ENCODE peak calls at places on chromosomes 16 and 17, in five cellular contexts. I is SK-N-MC; K is activated CD8-positive, alpha-beta T cell treated with anti-CD3 and anti-CD28 coated beads for 36 hours; T is AG04449; R is T-helper 1 cell. U is an unnamed sample.

GRCh38 chr16:67936876-67937605 is 391 bp upstream of the PSMB10 start:
- DNase-seq in R (peak), I (no peak), T (no peak), K (peak), U (no peak)

GRCh38 chr16:12002447-12003006 is 26.0 kb downstream of the SNX29 start:
- DNase-seq in R (no peak), K (no peak), I (no peak), T (no peak), U (no peak)

GRCh38 chr17:40540448-40540847 is 24.8 kb downstream of the CCR7 start:
- DNase-seq in K (peak), T (no peak), R (peak), I (no peak), U (no peak)

GRCh38 chr17:40340327-40340726 is 24.2 kb downstream of the GJD3 start:
- DNase-seq in R (no peak), K (no peak), I (no peak), T (no peak), U (no peak)

GRCh38 chr16:73949574-73950348 is 346.9 kb upstream of the PSMD7 start:
- DNase-seq in I (no peak), K (no peak), T (peak), R (no peak), U (no peak)

GRCh38 chr17:8151641-8152111 is 528 bp downstream of the PER1 start:
- DNase-seq in I (no peak), T (no peak), K (peak), R (peak), U (peak)

GRCh38 chr17:46125831-46126230 is 67.4 kb downstream of the KANSL1 start:
- DNase-seq in R (no peak), K (no peak), T (no peak), I (no peak), U (no peak)

GRCh38 chr16:27251561-27252205 is 16.9 kb downstream of the NSMCE1 start:
- DNase-seq in T (no peak), K (peak), R (no peak), I (no peak), U (no peak)

GRCh38 chr17:49603238-49603637 is 27.6 kb downstream of the NXPH3 start:
- DNase-seq in I (no peak), K (no peak), R (no peak), T (no peak), U (no peak)

GRCh38 chr17:47877368-47878034 is 18.5 kb upstream of the SP2 start:
- DNase-seq in T (no peak), R (no peak), I (no peak), K (no peak), U (no peak)

GRCh38 chr17:82684207-82684903 is 14.1 kb downstream of the RAB40B start:
- DNase-seq in I (no peak), R (no peak), T (no peak), K (no peak), U (no peak)

GRCh38 chr17:4678448-4679026 is 25.4 kb downstream of the PELP1 start:
- DNase-seq in T (peak), K (peak), R (no peak), I (no peak), U (no peak)

GRCh38 chr17:82780981-82781893 is 29.4 kb downstream of the TBCD start:
- DNase-seq in K (no peak), R (no peak), T (no peak), I (no peak), U (no peak)

GRCh38 chr17:42027961-42028790 is 8.3 kb downstream of the NKIRAS2 start:
- DNase-seq in K (no peak), I (no peak), R (no peak), T (no peak), U (no peak)

GRCh38 chr16:8183186-8184099 is 406.9 kb downstream of the TMEM114 start:
- DNase-seq in R (no peak), I (no peak), K (no peak), T (no peak), U (no peak)

GRCh38 chr17:44931376-44931775 is 16.1 kb upstream of the GFAP start:
- DNase-seq in K (no peak), I (no peak), R (no peak), T (no peak), U (peak)

GRCh38 chr16:50396770-50397525 is 28.2 kb upstream of the BRD7 start:
- DNase-seq in K (peak), I (no peak), T (no peak), R (no peak), U (no peak)

GRCh38 chr17:28317965-28318758 is 838 bp upstream of the TMEM97 start:
- DNase-seq in T (no peak), K (peak), R (no peak), I (no peak), U (peak)

GRCh38 chr17:82052638-82053059 is 951 bp downstream of the GPS1 start:
- DNase-seq in R (no peak), I (no peak), T (no peak), K (no peak), U (no peak)

GRCh38 chr16:27449434-27450188 is 47.6 kb downstream of the IL21R start:
- DNase-seq in K (peak), T (no peak), I (no peak), R (peak), U (no peak)

GRCh38 chr16:55091213-55091870 is 160.7 kb downstream of the IRX5 start:
- DNase-seq in K (no peak), I (no peak), R (no peak), T (no peak), U (no peak)

GRCh38 chr17:17140590-17140980 is 65.5 kb downstream of the PLD6 start:
- DNase-seq in R (no peak), I (no peak), T (no peak), K (no peak), U (no peak)

GRCh38 chr16:67883872-67884261 is 818 bp upstream of the NRN1L start:
- DNase-seq in K (peak), I (no peak), R (peak), T (no peak), U (peak)

GRCh38 chr16:68707341-68708152 is 29.5 kb upstream of the CDH1 start:
- DNase-seq in K (no peak), I (no peak), T (no peak), R (no peak), U (no peak)

GRCh38 chr16:19980866-19981265 is 92.8 kb downstream of the GPR139 start:
- DNase-seq in T (no peak), I (no peak), K (peak), R (no peak), U (no peak)

GRCh38 chr16:69131167-69131748 is 1.1 kb downstream of the CHTF8 start:
- DNase-seq in R (peak), T (no peak), I (no peak), K (no peak), U (no peak)

GRCh38 chr17:81831957-81832607 is 1.0 kb downstream of the MCRIP1 start:
- DNase-seq in R (peak), I (no peak), T (no peak), K (peak), U (no peak)

GRCh38 chr16:87809150-87809902 is 43.5 kb upstream of the KLHDC4 start:
- DNase-seq in T (no peak), K (peak), R (no peak), I (no peak), U (no peak)

GRCh38 chr17:28912938-28913333 is 10.1 kb upstream of the DHRS13 start:
- DNase-seq in T (no peak), R (no peak), K (no peak), I (no peak), U (no peak)

GRCh38 chr17:51853857-51854256 is 304.7 kb downstream of the CA10 start:
- DNase-seq in R (no peak), I (no peak), K (no peak), T (no peak), U (no peak)

U was measured in posterior cingulate gyrus.